ENCODE peak calls at places on chromosome 1, in six cellular contexts. One of them, this sample, is unnamed.

GRCh38 chr1:242005866-242006565 is 7.1 kb upstream of the MAP1LC3C start:
- DNase-seq in natural killer cell: no peak
- DNase-seq in omental fat pad: no peak
- DNase-seq in A673: no peak
- DNase-seq in GM13976: no peak
- DNase-seq in astrocyte of the spinal cord: no peak
- DNase-seq in this sample: no peak

GRCh38 chr1:179744401-179745130 is 1.5 kb downstream of the FAM163A start:
- DNase-seq in astrocyte of the spinal cord: no peak
- DNase-seq in GM13976: no peak
- DNase-seq in omental fat pad: no peak
- DNase-seq in A673: no peak
- DNase-seq in natural killer cell: no peak
- DNase-seq in this sample: no peak

GRCh38 chr1:235253219-235253640 is 74.7 kb downstream of the ARID4B start:
- DNase-seq in GM13976: peak
- DNase-seq in A673: peak
- DNase-seq in astrocyte of the spinal cord: peak
- DNase-seq in natural killer cell: peak
- DNase-seq in omental fat pad: no peak
- DNase-seq in this sample: no peak

GRCh38 chr1:41232305-41232704 is 9.8 kb downstream of the SCMH1 start:
- DNase-seq in A673: no peak
- DNase-seq in astrocyte of the spinal cord: no peak
- DNase-seq in GM13976: no peak
- DNase-seq in omental fat pad: no peak
- DNase-seq in natural killer cell: no peak
- DNase-seq in this sample: no peak

GRCh38 chr1:227920426-227920825 is 27.3 kb downstream of the WNT9A start:
- DNase-seq in omental fat pad: no peak
- DNase-seq in natural killer cell: no peak
- DNase-seq in GM13976: no peak
- DNase-seq in astrocyte of the spinal cord: no peak
- DNase-seq in A673: no peak
- DNase-seq in this sample: no peak

GRCh38 chr1:201826830-201827229 is 2.1 kb upstream of the IPO9 start:
- DNase-seq in A673: no peak
- DNase-seq in natural killer cell: no peak
- DNase-seq in GM13976: no peak
- DNase-seq in omental fat pad: no peak
- DNase-seq in astrocyte of the spinal cord: peak
- DNase-seq in this sample: no peak

GRCh38 chr1:160981584-160982411 is 27.2 kb upstream of the ITLN2 start:
- DNase-seq in A673: no peak
- DNase-seq in omental fat pad: no peak
- DNase-seq in GM13976: no peak
- DNase-seq in natural killer cell: no peak
- DNase-seq in astrocyte of the spinal cord: no peak
- DNase-seq in this sample: peak

GRCh38 chr1:35810096-35810860 is 2.5 kb downstream of the AGO4 start:
- DNase-seq in A673: no peak
- DNase-seq in GM13976: no peak
- DNase-seq in astrocyte of the spinal cord: peak
- DNase-seq in natural killer cell: no peak
- DNase-seq in omental fat pad: no peak
- DNase-seq in this sample: no peak

GRCh38 chr1:204623365-204623893 is 62.1 kb downstream of the LRRN2 start:
- DNase-seq in natural killer cell: no peak
- DNase-seq in GM13976: no peak
- DNase-seq in A673: no peak
- DNase-seq in astrocyte of the spinal cord: peak
- DNase-seq in omental fat pad: no peak
- DNase-seq in this sample: no peak

GRCh38 chr1:145845144-145845513 is 301 bp upstream of the NUDT17 start:
- DNase-seq in GM13976: peak
- DNase-seq in natural killer cell: no peak
- DNase-seq in omental fat pad: no peak
- DNase-seq in astrocyte of the spinal cord: no peak
- DNase-seq in A673: no peak
- DNase-seq in this sample: no peak

GRCh38 chr1:100074604-100075395 is 57.9 kb downstream of the SASS6 start:
- DNase-seq in A673: peak
- DNase-seq in astrocyte of the spinal cord: no peak
- DNase-seq in omental fat pad: no peak
- DNase-seq in GM13976: no peak
- DNase-seq in natural killer cell: no peak
- DNase-seq in this sample: no peak

GRCh38 chr1:169931795-169932195 is 38.1 kb upstream of the SCYL3 start:
- DNase-seq in natural killer cell: no peak
- DNase-seq in astrocyte of the spinal cord: peak
- DNase-seq in A673: no peak
- DNase-seq in GM13976: no peak
- DNase-seq in omental fat pad: no peak
- DNase-seq in this sample: no peak

GRCh38 chr1:58618303-58618702 is 41.3 kb upstream of the TACSTD2 start:
- DNase-seq in natural killer cell: no peak
- DNase-seq in GM13976: no peak
- DNase-seq in astrocyte of the spinal cord: peak
- DNase-seq in omental fat pad: peak
- DNase-seq in A673: no peak
- DNase-seq in this sample: no peak

GRCh38 chr1:37034301-37035013 is at the start of gene GRIK3:
- DNase-seq in A673: peak
- DNase-seq in omental fat pad: no peak
- DNase-seq in natural killer cell: no peak
- DNase-seq in GM13976: no peak
- DNase-seq in astrocyte of the spinal cord: no peak
- DNase-seq in this sample: no peak

GRCh38 chr1:243799908-243800307 is 50.1 kb downstream of the AKT3 start:
- DNase-seq in GM13976: no peak
- DNase-seq in omental fat pad: no peak
- DNase-seq in A673: no peak
- DNase-seq in natural killer cell: no peak
- DNase-seq in astrocyte of the spinal cord: no peak
- DNase-seq in this sample: no peak

GRCh38 chr1:241688940-241689368 is 36.9 kb downstream of the WDR64 start:
- DNase-seq in astrocyte of the spinal cord: peak
- DNase-seq in omental fat pad: no peak
- DNase-seq in natural killer cell: no peak
- DNase-seq in A673: no peak
- DNase-seq in GM13976: no peak
- DNase-seq in this sample: no peak

GRCh38 chr1:222263791-222264190 is 284.1 kb downstream of the HHIPL2 start:
- DNase-seq in astrocyte of the spinal cord: no peak
- DNase-seq in GM13976: no peak
- DNase-seq in A673: no peak
- DNase-seq in natural killer cell: no peak
- DNase-seq in omental fat pad: no peak
- DNase-seq in this sample: no peak

GRCh38 chr1:220917535-220918209 is 38.4 kb downstream of the HLX start:
- DNase-seq in A673: no peak
- DNase-seq in natural killer cell: no peak
- DNase-seq in astrocyte of the spinal cord: no peak
- DNase-seq in GM13976: no peak
- DNase-seq in omental fat pad: no peak
- DNase-seq in this sample: no peak

GRCh38 chr1:240619901-240620621 is 8.1 kb upstream of the GREM2 start:
- DNase-seq in GM13976: no peak
- DNase-seq in natural killer cell: no peak
- DNase-seq in omental fat pad: no peak
- DNase-seq in astrocyte of the spinal cord: no peak
- DNase-seq in A673: no peak
- DNase-seq in this sample: no peak

GRCh38 chr1:58714594-58714993 is 14.7 kb upstream of the MYSM1 start:
- DNase-seq in omental fat pad: no peak
- DNase-seq in GM13976: no peak
- DNase-seq in astrocyte of the spinal cord: no peak
- DNase-seq in A673: no peak
- DNase-seq in natural killer cell: no peak
- DNase-seq in this sample: no peak

GRCh38 chr1:100895540-100896480 is at the start of gene SLC30A7:
- DNase-seq in omental fat pad: peak
- DNase-seq in GM13976: peak
- DNase-seq in astrocyte of the spinal cord: peak
- DNase-seq in natural killer cell: peak
- DNase-seq in A673: peak
- DNase-seq in this sample: peak

GRCh38 chr1:13809461-13810159 is 109.6 kb downstream of the PRDM2 start:
- DNase-seq in A673: peak
- DNase-seq in GM13976: no peak
- DNase-seq in natural killer cell: peak
- DNase-seq in omental fat pad: no peak
- DNase-seq in astrocyte of the spinal cord: no peak
- DNase-seq in this sample: no peak

GRCh38 chr1:100188617-100189016 is 10.6 kb upstream of the LRRC39 start:
- DNase-seq in natural killer cell: no peak
- DNase-seq in A673: peak
- DNase-seq in omental fat pad: no peak
- DNase-seq in astrocyte of the spinal cord: peak
- DNase-seq in GM13976: no peak
- DNase-seq in this sample: no peak

GRCh38 chr1:74771913-74772515 is 39.1 kb downstream of the TYW3 start:
- DNase-seq in astrocyte of the spinal cord: peak
- DNase-seq in GM13976: peak
- DNase-seq in A673: peak
- DNase-seq in natural killer cell: no peak
- DNase-seq in omental fat pad: no peak
- DNase-seq in this sample: no peak

GRCh38 chr1:174519845-174520244 is 72.1 kb downstream of the GPR52 start:
- DNase-seq in natural killer cell: no peak
- DNase-seq in omental fat pad: no peak
- DNase-seq in astrocyte of the spinal cord: no peak
- DNase-seq in A673: no peak
- DNase-seq in GM13976: no peak
- DNase-seq in this sample: no peak

GRCh38 chr1:18414321-18414720 is 66.4 kb upstream of the KLHDC7A start:
- DNase-seq in astrocyte of the spinal cord: no peak
- DNase-seq in natural killer cell: no peak
- DNase-seq in omental fat pad: no peak
- DNase-seq in A673: no peak
- DNase-seq in GM13976: no peak
- DNase-seq in this sample: no peak

GRCh38 chr1:177799746-177800145 is 170.1 kb downstream of the SEC16B start:
- DNase-seq in astrocyte of the spinal cord: no peak
- DNase-seq in GM13976: no peak
- DNase-seq in natural killer cell: no peak
- DNase-seq in A673: no peak
- DNase-seq in omental fat pad: no peak
- DNase-seq in this sample: no peak

GRCh38 chr1:39977202-39977601 is 22.3 kb downstream of the MFSD2A start:
- DNase-seq in natural killer cell: no peak
- DNase-seq in omental fat pad: no peak
- DNase-seq in A673: no peak
- DNase-seq in GM13976: no peak
- DNase-seq in astrocyte of the spinal cord: no peak
- DNase-seq in this sample: no peak

GRCh38 chr1:35557118-35557610 is at the start of gene KIAA0319L:
- DNase-seq in natural killer cell: no peak
- DNase-seq in A673: no peak
- DNase-seq in GM13976: peak
- DNase-seq in omental fat pad: peak
- DNase-seq in astrocyte of the spinal cord: no peak
- DNase-seq in this sample: no peak

GRCh38 chr1:198925575-198925974 is 286.7 kb downstream of the PTPRC start:
- DNase-seq in omental fat pad: no peak
- DNase-seq in astrocyte of the spinal cord: no peak
- DNase-seq in natural killer cell: no peak
- DNase-seq in A673: no peak
- DNase-seq in GM13976: no peak
- DNase-seq in this sample: no peak

GRCh38 chr1:220901906-220902305 is 22.7 kb downstream of the HLX start:
- DNase-seq in A673: no peak
- DNase-seq in GM13976: no peak
- DNase-seq in natural killer cell: no peak
- DNase-seq in astrocyte of the spinal cord: no peak
- DNase-seq in omental fat pad: no peak
- DNase-seq in this sample: no peak

GRCh38 chr1:9689971-9690381 is 38.4 kb downstream of the PIK3CD start:
- DNase-seq in astrocyte of the spinal cord: peak
- DNase-seq in omental fat pad: no peak
- DNase-seq in natural killer cell: no peak
- DNase-seq in A673: peak
- DNase-seq in GM13976: no peak
- DNase-seq in this sample: no peak
- TF ChIP-seq CTCF in astrocyte of the spinal cord: no peak
- TF ChIP-seq CTCF in omental fat pad: no peak
- TF ChIP-seq CTCF in natural killer cell: no peak
- TF ChIP-seq CTCF in A673: no peak
- TF ChIP-seq CTCF in GM13976: no peak
- TF ChIP-seq CTCF in this sample: no peak

GRCh38 chr1:61067446-61067845 is 14.9 kb upstream of the NFIA start:
- DNase-seq in GM13976: no peak
- DNase-seq in omental fat pad: no peak
- DNase-seq in astrocyte of the spinal cord: no peak
- DNase-seq in A673: no peak
- DNase-seq in natural killer cell: no peak
- DNase-seq in this sample: no peak
- TF ChIP-seq CTCF in GM13976: no peak
- TF ChIP-seq CTCF in omental fat pad: no peak
- TF ChIP-seq CTCF in astrocyte of the spinal cord: no peak
- TF ChIP-seq CTCF in A673: no peak
- TF ChIP-seq CTCF in natural killer cell: no peak
- TF ChIP-seq CTCF in this sample: no peak

GRCh38 chr1:29642519-29642918 is 406.2 kb downstream of the PTPRU start:
- DNase-seq in GM13976: no peak
- DNase-seq in omental fat pad: no peak
- DNase-seq in A673: no peak
- DNase-seq in astrocyte of the spinal cord: no peak
- DNase-seq in natural killer cell: no peak
- DNase-seq in this sample: no peak
- TF ChIP-seq CTCF in GM13976: no peak
- TF ChIP-seq CTCF in omental fat pad: no peak
- TF ChIP-seq CTCF in A673: no peak
- TF ChIP-seq CTCF in astrocyte of the spinal cord: no peak
- TF ChIP-seq CTCF in natural killer cell: no peak
- TF ChIP-seq CTCF in this sample: no peak

DNA sequence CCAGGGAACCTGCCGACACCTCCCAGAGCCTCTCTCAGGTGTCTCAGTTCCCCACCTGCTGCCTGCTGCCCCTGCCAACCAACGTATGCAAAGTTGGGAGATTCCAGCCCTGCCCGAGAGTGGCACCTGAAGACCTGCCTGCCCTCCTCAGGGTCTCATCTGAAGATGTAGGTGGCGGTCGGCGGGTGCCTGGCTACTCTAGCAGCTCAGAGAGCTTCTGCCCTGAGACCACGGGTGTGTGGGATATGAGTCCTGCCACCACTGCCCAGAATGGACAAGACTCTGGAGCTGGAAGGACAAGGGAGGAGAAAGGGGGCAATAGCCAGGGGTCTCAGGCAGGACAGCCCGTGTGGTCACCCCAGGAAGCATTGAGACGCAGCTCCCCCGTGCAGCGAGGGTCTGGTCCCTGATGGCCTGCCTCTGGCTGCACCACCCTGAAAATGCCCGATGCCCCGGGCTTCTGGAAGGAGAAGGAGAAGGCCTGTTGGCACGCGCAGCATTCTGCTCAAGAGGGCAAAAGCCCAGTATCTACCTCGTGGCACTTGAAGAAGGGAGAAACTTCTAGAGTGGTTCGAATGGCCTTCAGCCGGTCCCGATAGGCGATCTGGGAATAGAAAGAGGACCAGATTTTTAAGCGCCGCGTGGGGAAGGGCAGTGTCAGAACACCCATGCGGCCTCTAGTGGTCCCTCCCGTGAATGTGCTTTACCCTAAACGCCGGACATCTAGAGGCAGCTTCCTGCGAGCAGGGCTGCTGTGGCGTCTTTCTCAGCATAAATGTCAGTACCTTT is 88.8 kb downstream of the STUM start:
- DNase-seq in A673: no peak
- DNase-seq in omental fat pad: no peak
- DNase-seq in GM13976: no peak
- DNase-seq in natural killer cell: no peak
- DNase-seq in astrocyte of the spinal cord: no peak
- DNase-seq in this sample: peak
- TF ChIP-seq CTCF in A673: no peak
- TF ChIP-seq CTCF in omental fat pad: no peak
- TF ChIP-seq CTCF in GM13976: no peak
- TF ChIP-seq CTCF in natural killer cell: no peak
- TF ChIP-seq CTCF in astrocyte of the spinal cord: peak
- TF ChIP-seq CTCF in this sample: no peak